ENCODE peak calls at places on chromosome 6, in four cellular contexts. Q, C, N and R are unnamed samples.

GRCh38 chr6:13484827-13485226 is 2.6 kb downstream of the GFOD1 start:
- DNase-seq in Q (no peak), C (no peak), N (no peak), R (no peak)

GRCh38 chr6:170405311-170405975 is 98.9 kb downstream of the FAM120B start:
- DNase-seq in Q (peak; percentile 88), C (no peak), N (no peak), R (peak; percentile 98)

GRCh38 chr6:144264270-144265060 is 20.7 kb upstream of the UTRN start:
- DNase-seq in Q (peak; percentile 87), C (peak; percentile 24), N (no peak), R (peak; percentile 94)

GRCh38 chr6:27414996-27415395 is 26.4 kb downstream of the ZNF391 start:
- DNase-seq in Q (no peak), C (no peak), N (no peak), R (no peak)

GRCh38 chr6:43924222-43924702 is 154.3 kb downstream of the VEGFA start:
- DNase-seq in Q (no peak), C (no peak), N (no peak), R (no peak)

GRCh38 chr6:1482381-1483166 is 93.2 kb downstream of the FOXF2 start:
- DNase-seq in Q (no peak), C (no peak), N (no peak), R (no peak)

GRCh38 chr6:133286765-133287164 is 45.6 kb downstream of the EYA4 start:
- DNase-seq in Q (peak; percentile 6), C (peak; percentile 27), N (no peak), R (peak; percentile 43)

GRCh38 chr6:63643862-63644261 is 8.3 kb downstream of the PHF3 start:
- DNase-seq in Q (peak; percentile 74), C (no peak), N (no peak), R (peak; percentile 15)

GRCh38 chr6:132300323-132300949 is 100.8 kb downstream of the MOXD1 start:
- DNase-seq in Q (peak; percentile 79), C (peak; percentile 49), N (no peak), R (peak; percentile 63)

GRCh38 chr6:169678342-169678741 is 23.5 kb downstream of the WDR27 start:
- DNase-seq in Q (no peak), C (no peak), N (no peak), R (no peak)

GRCh38 chr6:41677430-41678045 is 39.3 kb downstream of the MDFI start:
- DNase-seq in Q (no peak), C (no peak), N (no peak), R (no peak)

GRCh38 chr6:106883808-106884262 is 90.7 kb downstream of the CD24 start:
- DNase-seq in Q (no peak), C (no peak), N (no peak), R (no peak)

GRCh38 chr6:111228094-111228493 is 140.8 kb downstream of the SLC16A10 start:
- DNase-seq in Q (no peak), C (no peak), N (no peak), R (no peak)

GRCh38 chr6:54282186-54282585 is 26.1 kb upstream of the TINAG start:
- DNase-seq in Q (peak; percentile 24), C (no peak), N (no peak), R (peak; percentile 30)

GRCh38 chr6:49550413-49551125 is at the start of gene C6orf141:
- DNase-seq in Q (peak; percentile 52), C (peak; percentile 74), N (no peak), R (no peak)

GRCh38 chr6:42007753-42008528 is 42.4 kb upstream of the TAF8 start:
- DNase-seq in Q (no peak), C (no peak), N (no peak), R (no peak)

GRCh38 chr6:155079985-155080452 is 84.9 kb downstream of the TIAM2 start:
- DNase-seq in Q (peak; percentile 81), C (no peak), N (no peak), R (no peak)

GRCh38 chr6:170096191-170096802 is 194.6 kb downstream of the DLL1 start:
- DNase-seq in Q (no peak), C (peak; percentile 30), N (no peak), R (no peak)

GRCh38 chr6:148518371-148519156 is 175.9 kb downstream of the SASH1 start:
- DNase-seq in Q (no peak), C (no peak), N (no peak), R (no peak)

GRCh38 chr6:16278048-16278724 is 39.8 kb downstream of the GMPR start:
- DNase-seq in Q (no peak), C (no peak), N (no peak), R (no peak)

GRCh38 chr6:100475554-100476325 is 11.0 kb upstream of the SIM1 start:
- DNase-seq in Q (no peak), C (no peak), N (no peak), R (no peak)

GRCh38 chr6:151399679-151400078 is 8.3 kb upstream of the ZBTB2 start:
- DNase-seq in Q (no peak), C (no peak), N (no peak), R (no peak)

GRCh38 chr6:13220266-13220665 is 108.1 kb downstream of the TBC1D7 start:
- DNase-seq in Q (no peak), C (no peak), N (no peak), R (no peak)

GRCh38 chr6:6614096-6614964 is 25.8 kb downstream of the LY86 start:
- DNase-seq in Q (no peak), C (peak; percentile 39), N (no peak), R (no peak)

GRCh38 chr6:161215876-161216615 is 57.8 kb downstream of the AGPAT4 start:
- DNase-seq in Q (no peak), C (no peak), N (no peak), R (peak; percentile 50)

GRCh38 chr6:4394786-4395185 is 259.4 kb upstream of the ECI2 start:
- DNase-seq in Q (no peak), C (peak; percentile 36), N (no peak), R (no peak)

GRCh38 chr6:158213925-158214674 is 46.0 kb downstream of the GTF2H5 start:
- DNase-seq in Q (peak; percentile 90), C (peak; percentile 69), N (peak; percentile 9), R (peak; percentile 83)

GRCh38 chr6:28683945-28684538 is 158.4 kb downstream of the GPX5 start:
- DNase-seq in Q (peak; percentile 75), C (peak; percentile 41), N (no peak), R (no peak)

GRCh38 chr6:4059115-4059777 is 19.7 kb downstream of the FAM217A start:
- DNase-seq in Q (peak; percentile 85), C (peak; percentile 33), N (peak; percentile 10), R (peak; percentile 93)